ENCODE peak calls at places on chromosomes 2 and 18, in five cellular contexts. One of them, this sample, is unnamed.

GRCh38 chr2:168722592-168722991 is 79.8 kb upstream of the NOSTRIN start:
- DNase-seq in stomach: no peak
- DNase-seq in H1: no peak
- DNase-seq in HCT116: no peak
- DNase-seq in sigmoid colon: peak
- DNase-seq in this sample: no peak

GRCh38 chr2:155389224-155389623 is 690.7 kb downstream of the KCNJ3 start:
- DNase-seq in stomach: no peak
- DNase-seq in H1: no peak
- DNase-seq in HCT116: no peak
- DNase-seq in sigmoid colon: no peak
- DNase-seq in this sample: no peak

GRCh38 chr2:240822280-240822847 is 2.3 kb upstream of the KIF1A start:
- DNase-seq in stomach: no peak
- DNase-seq in H1: no peak
- DNase-seq in HCT116: no peak
- DNase-seq in sigmoid colon: no peak
- DNase-seq in this sample: no peak

GRCh38 chr2:207423886-207424285 is 105.9 kb upstream of the CREB1 start:
- DNase-seq in stomach: no peak
- DNase-seq in H1: no peak
- DNase-seq in HCT116: no peak
- DNase-seq in sigmoid colon: no peak
- DNase-seq in this sample: no peak

GRCh38 chr2:188610827-188611226 is 319.2 kb downstream of the GULP1 start:
- DNase-seq in stomach: no peak
- DNase-seq in H1: no peak
- DNase-seq in HCT116: no peak
- DNase-seq in sigmoid colon: no peak
- DNase-seq in this sample: no peak

GRCh38 chr2:54666131-54666637 is 57.3 kb upstream of the EML6 start:
- DNase-seq in stomach: peak
- DNase-seq in H1: no peak
- DNase-seq in HCT116: no peak
- DNase-seq in sigmoid colon: peak
- DNase-seq in this sample: no peak

GRCh38 chr2:191225126-191225525 is 20.1 kb upstream of the MYO1B start:
- DNase-seq in stomach: no peak
- DNase-seq in H1: no peak
- DNase-seq in HCT116: no peak
- DNase-seq in sigmoid colon: no peak
- DNase-seq in this sample: no peak

GRCh38 chr2:177314194-177314593 is 49.7 kb upstream of the NFE2L2 start:
- DNase-seq in stomach: no peak
- DNase-seq in H1: no peak
- DNase-seq in HCT116: no peak
- DNase-seq in sigmoid colon: no peak
- DNase-seq in this sample: no peak

GRCh38 chr2:222884114-222884764 is 23.4 kb downstream of the ACSL3 start:
- DNase-seq in stomach: no peak
- DNase-seq in H1: no peak
- DNase-seq in HCT116: no peak
- DNase-seq in sigmoid colon: no peak
- DNase-seq in this sample: no peak

GRCh38 chr2:65856423-65856822 is 424.0 kb upstream of the SPRED2 start:
- DNase-seq in stomach: no peak
- DNase-seq in H1: no peak
- DNase-seq in HCT116: no peak
- DNase-seq in sigmoid colon: no peak
- DNase-seq in this sample: no peak

GRCh38 chr2:65845442-65846182 is 413.2 kb upstream of the SPRED2 start:
- DNase-seq in stomach: no peak
- DNase-seq in H1: no peak
- DNase-seq in HCT116: no peak
- DNase-seq in sigmoid colon: no peak
- DNase-seq in this sample: no peak

GRCh38 chr2:65846984-65847383 is 414.6 kb upstream of the SPRED2 start:
- DNase-seq in stomach: no peak
- DNase-seq in H1: no peak
- DNase-seq in HCT116: no peak
- DNase-seq in sigmoid colon: peak
- DNase-seq in this sample: no peak

DNA sequence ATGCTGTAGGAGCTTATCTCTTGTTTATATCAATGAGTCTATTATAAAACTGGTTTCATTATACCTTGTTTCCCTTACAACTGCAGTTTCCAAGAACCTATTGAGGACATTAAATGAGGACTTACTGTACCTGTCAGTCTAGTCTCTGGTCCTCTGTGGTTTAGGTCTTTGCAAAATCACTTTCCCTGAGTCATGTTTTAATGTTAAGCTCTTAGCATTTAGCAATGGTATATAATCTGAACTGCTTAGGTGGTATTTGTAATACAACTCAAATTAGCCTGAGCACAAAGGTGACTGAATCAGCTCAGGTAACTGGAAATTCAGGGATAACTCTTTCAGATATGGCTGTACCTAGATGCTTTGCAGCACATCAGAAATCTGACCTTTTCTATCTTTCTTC is 418.3 kb upstream of the SPRED2 start:
- DNase-seq in stomach: no peak
- DNase-seq in H1: no peak
- DNase-seq in HCT116: no peak
- DNase-seq in sigmoid colon: no peak
- DNase-seq in this sample: no peak
- TF ChIP-seq CTCF in stomach: no peak
- TF ChIP-seq CTCF in H1: no peak
- TF ChIP-seq CTCF in HCT116: no peak
- TF ChIP-seq CTCF in sigmoid colon: no peak
- TF ChIP-seq CTCF in this sample: no peak

DNA sequence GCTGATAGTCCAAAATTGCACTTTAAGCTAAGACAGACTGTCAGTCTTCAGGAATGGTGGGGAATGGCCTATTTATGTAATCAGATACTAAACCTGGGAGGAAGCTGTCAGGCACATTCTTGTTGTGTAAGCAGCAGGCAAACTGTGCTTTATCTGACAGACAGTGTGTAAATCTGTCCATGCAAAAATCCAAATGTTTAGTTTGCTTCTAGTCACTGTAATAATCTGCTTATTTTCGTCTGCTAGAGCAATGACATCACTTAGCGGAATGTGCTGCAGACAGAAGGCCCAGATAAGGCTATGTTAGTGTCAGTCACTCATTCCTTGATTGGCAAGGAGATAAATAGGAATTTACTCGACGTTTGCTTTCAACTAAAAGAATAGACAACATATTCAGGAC is 263.5 kb downstream of the ZNF407 start:
- DNase-seq in stomach: no peak
- DNase-seq in H1: no peak
- DNase-seq in HCT116: no peak
- DNase-seq in sigmoid colon: no peak
- DNase-seq in this sample: no peak
- TF ChIP-seq POLR2AphosphoS5 in stomach: no peak
- TF ChIP-seq POLR2AphosphoS5 in H1: no peak
- TF ChIP-seq POLR2AphosphoS5 in HCT116: no peak
- TF ChIP-seq POLR2AphosphoS5 in sigmoid colon: no peak
- TF ChIP-seq POLR2AphosphoS5 in this sample: no peak

GRCh38 chr2:15591373-15591691 is 336 bp upstream of the DDX1 start:
- DNase-seq in stomach: no peak
- DNase-seq in H1: no peak
- DNase-seq in HCT116: no peak
- DNase-seq in sigmoid colon: no peak
- DNase-seq in this sample: no peak

GRCh38 chr2:15584767-15585469 is 6.8 kb upstream of the DDX1 start:
- DNase-seq in stomach: no peak
- DNase-seq in H1: no peak
- DNase-seq in HCT116: no peak
- DNase-seq in sigmoid colon: no peak
- DNase-seq in this sample: no peak

GRCh38 chr2:15584316-15584715 is 7.4 kb upstream of the DDX1 start:
- DNase-seq in stomach: no peak
- DNase-seq in H1: no peak
- DNase-seq in HCT116: no peak
- DNase-seq in sigmoid colon: no peak
- DNase-seq in this sample: no peak

GRCh38 chr2:15591692-15592463 is at the start of gene DDX1:
- DNase-seq in stomach: peak
- DNase-seq in H1: peak
- DNase-seq in HCT116: peak
- DNase-seq in sigmoid colon: peak
- DNase-seq in this sample: peak

GRCh38 chr2:15588329-15588919 is 3.2 kb upstream of the DDX1 start:
- DNase-seq in stomach: peak
- DNase-seq in H1: peak
- DNase-seq in HCT116: peak
- DNase-seq in sigmoid colon: no peak
- DNase-seq in this sample: no peak
- TF ChIP-seq CTCF in stomach: peak
- TF ChIP-seq CTCF in H1: peak
- TF ChIP-seq CTCF in HCT116: peak
- TF ChIP-seq CTCF in sigmoid colon: peak
- TF ChIP-seq CTCF in this sample: no peak

DNA sequence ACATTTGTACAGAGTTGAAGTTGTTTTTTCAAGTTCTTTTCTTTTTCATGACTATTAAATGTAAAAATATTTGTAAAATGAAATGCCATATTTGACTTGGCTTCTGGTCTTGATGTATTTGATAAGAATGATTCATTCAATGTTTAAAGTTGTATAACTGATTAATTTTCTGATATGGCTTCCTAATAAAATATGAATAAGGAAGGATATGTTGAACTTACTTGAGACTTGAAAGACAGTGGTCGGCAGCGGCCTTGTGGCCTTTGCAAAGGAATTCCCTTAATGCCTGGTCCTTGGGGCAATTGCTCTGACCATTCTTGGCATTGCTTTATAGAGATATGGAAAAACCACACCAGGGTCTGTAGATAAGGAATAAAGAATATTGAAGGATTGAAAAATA is 25.9 kb upstream of the TMEM87B start:
- DNase-seq in stomach: no peak
- DNase-seq in H1: no peak
- DNase-seq in HCT116: no peak
- DNase-seq in sigmoid colon: no peak
- DNase-seq in this sample: no peak
- TF ChIP-seq POLR2AphosphoS5 in stomach: no peak
- TF ChIP-seq POLR2AphosphoS5 in H1: no peak
- TF ChIP-seq POLR2AphosphoS5 in HCT116: no peak
- TF ChIP-seq POLR2AphosphoS5 in sigmoid colon: no peak
- TF ChIP-seq POLR2AphosphoS5 in this sample: no peak

GRCh38 chr2:106975641-106976040 is 89.7 kb upstream of the ST6GAL2 start:
- DNase-seq in stomach: no peak
- DNase-seq in H1: no peak
- DNase-seq in HCT116: no peak
- DNase-seq in sigmoid colon: no peak
- DNase-seq in this sample: no peak

GRCh38 chr2:106976548-106976947 is 90.6 kb upstream of the ST6GAL2 start:
- DNase-seq in stomach: no peak
- DNase-seq in H1: no peak
- DNase-seq in HCT116: no peak
- DNase-seq in sigmoid colon: no peak
- DNase-seq in this sample: no peak

GRCh38 chr2:106978647-106979046 is 92.7 kb upstream of the ST6GAL2 start:
- DNase-seq in stomach: no peak
- DNase-seq in H1: no peak
- DNase-seq in HCT116: no peak
- DNase-seq in sigmoid colon: no peak
- DNase-seq in this sample: no peak

GRCh38 chr2:106974891-106975290 is 88.9 kb upstream of the ST6GAL2 start:
- DNase-seq in stomach: no peak
- DNase-seq in H1: no peak
- DNase-seq in HCT116: no peak
- DNase-seq in sigmoid colon: no peak
- DNase-seq in this sample: no peak

DNA sequence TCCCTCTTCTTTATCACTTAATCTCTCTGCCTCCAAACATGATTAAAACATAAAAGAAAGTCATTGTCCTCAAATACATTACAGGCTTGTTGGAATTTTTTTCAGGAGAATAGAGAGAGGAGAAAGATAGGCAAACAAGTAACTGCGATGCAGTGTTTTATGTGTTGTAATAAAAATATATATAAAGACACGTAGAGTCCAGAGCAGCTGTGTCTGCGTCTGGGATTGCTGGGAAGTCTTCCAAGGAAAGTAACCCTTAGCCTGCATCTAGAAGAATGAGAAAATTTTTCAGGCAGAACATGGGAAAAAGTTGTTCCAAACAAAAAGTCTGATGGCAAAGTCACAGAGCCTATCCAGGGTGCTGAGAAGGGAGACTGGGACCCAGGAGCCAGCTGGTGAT is 91.7 kb upstream of the ST6GAL2 start:
- DNase-seq in stomach: no peak
- DNase-seq in H1: no peak
- DNase-seq in HCT116: no peak
- DNase-seq in sigmoid colon: no peak
- DNase-seq in this sample: no peak
- TF ChIP-seq CTCF in stomach: no peak
- TF ChIP-seq CTCF in H1: no peak
- TF ChIP-seq CTCF in HCT116: no peak
- TF ChIP-seq CTCF in sigmoid colon: no peak
- TF ChIP-seq CTCF in this sample: no peak

DNA sequence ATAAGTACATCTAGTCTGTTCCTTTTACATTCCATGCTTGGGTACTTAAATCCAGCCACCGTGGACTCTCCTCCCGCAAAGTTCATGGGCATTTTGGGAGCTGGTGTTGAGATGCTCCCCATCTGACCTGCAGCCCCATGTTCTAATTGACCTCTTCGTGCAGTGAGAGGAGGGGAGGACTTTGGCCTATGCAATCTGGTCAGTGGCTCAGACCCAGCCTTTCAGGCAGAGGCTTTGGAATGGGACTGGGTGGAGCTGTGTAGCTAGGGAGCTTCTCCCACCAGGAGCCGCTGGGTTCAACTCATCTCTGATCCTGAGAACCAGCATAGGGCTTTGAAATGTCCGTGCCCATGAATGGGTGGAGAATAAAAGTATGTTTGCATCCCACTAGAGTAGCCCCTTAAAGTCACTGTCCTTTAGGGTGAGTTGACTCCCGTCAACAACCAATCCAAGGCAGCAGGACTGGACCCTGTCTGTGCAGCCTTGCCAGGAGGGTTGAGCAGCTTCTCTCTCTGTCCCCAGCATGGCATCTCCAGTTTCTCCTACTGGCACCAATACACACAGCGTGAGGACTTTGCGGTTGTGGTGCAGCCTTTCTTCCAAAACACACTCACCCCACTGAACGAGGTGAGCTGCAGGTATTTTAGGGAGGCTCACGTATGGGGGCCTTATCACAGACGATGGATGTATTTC is 120.0 kb upstream of the PPP1CB start:
- DNase-seq in stomach: no peak
- DNase-seq in H1: no peak
- DNase-seq in HCT116: no peak
- DNase-seq in sigmoid colon: no peak
- DNase-seq in this sample: no peak
- TF ChIP-seq POLR2AphosphoS5 in stomach: no peak
- TF ChIP-seq POLR2AphosphoS5 in H1: no peak
- TF ChIP-seq POLR2AphosphoS5 in HCT116: no peak
- TF ChIP-seq POLR2AphosphoS5 in sigmoid colon: no peak
- TF ChIP-seq POLR2AphosphoS5 in this sample: no peak

GRCh38 chr18:49059028-49059670 is 108.4 kb upstream of the SMAD7 start:
- DNase-seq in stomach: no peak
- DNase-seq in H1: no peak
- DNase-seq in HCT116: no peak
- DNase-seq in sigmoid colon: no peak
- DNase-seq in this sample: no peak
- TF ChIP-seq CTCF in stomach: no peak
- TF ChIP-seq CTCF in H1: peak
- TF ChIP-seq CTCF in HCT116: peak
- TF ChIP-seq CTCF in sigmoid colon: no peak
- TF ChIP-seq CTCF in this sample: no peak

This sample was measured in suprapubic skin.